ENCODE peak calls at places on chromosomes 2 and 18, in four cellular contexts. K, H, D and L are unnamed samples.
A peak's percentile ranks its signal among the peaks of the same experiment; 100 is the strongest.

GRCh38 chr2:37766087-37766486 is 94.6 kb upstream of the CDC42EP3 start:
- DNase-seq in K (no peak), D (no peak), H (no peak), L (peak; percentile 73)

GRCh38 chr18:36658611-36659010 is 170.2 kb downstream of the TPGS2 start:
- DNase-seq in H (no peak), K (no peak), D (no peak), L (peak; percentile 18)

GRCh38 chr2:62603154-62603712 is 97.2 kb upstream of the TMEM17 start:
- DNase-seq in D (no peak), H (no peak), K (no peak), L (no peak)

GRCh38 chr2:44926957-44927356 is 14.5 kb upstream of the SIX3 start:
- DNase-seq in D (no peak), K (no peak), H (no peak), L (peak; percentile 37)

GRCh38 chr2:85011747-85012146 is 40.8 kb downstream of the KCMF1 start:
- DNase-seq in H (no peak), K (no peak), D (peak; percentile 59), L (peak; percentile 73)

GRCh38 chr2:8527031-8527430 is 154.8 kb upstream of the ID2 start:
- DNase-seq in D (no peak), K (no peak), H (no peak), L (no peak)

GRCh38 chr2:11466307-11467125 is 555 bp upstream of the E2F6 start:
- DNase-seq in K (no peak), H (no peak), D (no peak), L (no peak)

GRCh38 chr2:111236027-111236426 is 115.3 kb downstream of the BCL2L11 start:
- DNase-seq in D (no peak), K (no peak), H (no peak), L (no peak)

GRCh38 chr2:182240862-182241371 is 185.9 kb downstream of the PDE1A start:
- DNase-seq in D (no peak), H (no peak), K (peak; percentile 27), L (peak; percentile 66)

GRCh38 chr2:239035361-239035814 is 187.5 kb downstream of the TWIST2 start:
- DNase-seq in K (no peak), D (peak; percentile 96), H (peak; percentile 41), L (peak; percentile 24)

GRCh38 chr18:50301074-50301473 is 13.6 kb upstream of the CXXC1 start:
- DNase-seq in D (no peak), K (no peak), H (no peak), L (no peak)

GRCh38 chr2:148524519-148524919 is 120.0 kb upstream of the EPC2 start:
- DNase-seq in H (no peak), D (no peak), K (no peak), L (no peak)

GRCh38 chr18:76932026-76932819 is 109.9 kb downstream of the ZNF236 start:
- DNase-seq in K (peak; percentile 92), D (no peak), H (no peak), L (no peak)

GRCh38 chr2:120520929-120521912 is 175.3 kb downstream of the INHBB start:
- DNase-seq in K (peak; percentile 26), H (peak; percentile 39), D (peak; percentile 89), L (peak; percentile 65)

GRCh38 chr2:6846967-6847695 is 18.6 kb downstream of the CMPK2 start:
- DNase-seq in H (no peak), K (no peak), D (no peak), L (no peak)

GRCh38 chr2:43491070-43491639 is 104.7 kb downstream of the THADA start:
- DNase-seq in H (no peak), K (no peak), D (no peak), L (no peak)

GRCh38 chr18:59303656-59304055 is 14.8 kb downstream of the CPLX4 start:
- DNase-seq in H (no peak), D (no peak), K (no peak), L (no peak)

GRCh38 chr2:166060191-166060590 is 67.6 kb downstream of the SCN1A start:
- DNase-seq in H (no peak), D (no peak), K (peak; percentile 22), L (no peak)

GRCh38 chr2:43193996-43194869 is 32.2 kb downstream of the ZFP36L2 start:
- DNase-seq in K (no peak), H (no peak), D (no peak), L (peak; percentile 48)

GRCh38 chr2:186629245-186629996 is 39.6 kb downstream of the ITGAV start:
- DNase-seq in H (no peak), D (no peak), K (peak; percentile 7), L (no peak)

GRCh38 chr2:189076572-189076971 is 102.4 kb downstream of the COL3A1 start:
- DNase-seq in K (peak; percentile 49), H (no peak), D (no peak), L (no peak)

GRCh38 chr18:7164610-7165009 is 47.0 kb upstream of the LAMA1 start:
- DNase-seq in H (no peak), D (peak; percentile 40), K (peak; percentile 15), L (no peak)

GRCh38 chr2:74571058-74571457 is 16.5 kb downstream of the DOK1 start:
- DNase-seq in H (no peak), D (no peak), K (no peak), L (no peak)

GRCh38 chr2:177298191-177298590 is 33.7 kb upstream of the NFE2L2 start:
- DNase-seq in K (no peak), H (no peak), D (no peak), L (no peak)

GRCh38 chr18:21056545-21056944 is 55.1 kb downstream of the ROCK1 start:
- DNase-seq in K (no peak), D (no peak), H (no peak), L (no peak)

GRCh38 chr2:132814651-132815050 is 144.6 kb upstream of the LYPD1 start:
- DNase-seq in H (no peak), D (no peak), K (no peak), L (no peak)

GRCh38 chr2:70767094-70767698 is 804 bp downstream of the ADD2 start:
- DNase-seq in K (no peak), D (peak; percentile 80), H (no peak), L (peak; percentile 75)

GRCh38 chr2:110866496-110866895 is 134.1 kb downstream of the ACOXL start:
- DNase-seq in D (no peak), K (no peak), H (no peak), L (no peak)

GRCh38 chr2:191601060-191601459 is 76.9 kb upstream of the NABP1 start:
- DNase-seq in D (no peak), H (no peak), K (no peak), L (no peak)

GRCh38 chr2:25009954-25010353 is 31.9 kb upstream of the EFR3B start:
- DNase-seq in H (no peak), D (no peak), K (no peak), L (no peak)

GRCh38 chr2:230394301-230394700 is 21.7 kb upstream of the SP100 start:
- DNase-seq in D (no peak), H (no peak), K (no peak), L (no peak)

GRCh38 chr2:17166506-17166905 is 351.7 kb downstream of the RAD51AP2 start:
- DNase-seq in K (peak; percentile 4), D (no peak), H (no peak), L (no peak)

GRCh38 chr2:231709981-231710750 is 1.8 kb downstream of the PTMA start:
- DNase-seq in H (peak; percentile 81), K (peak; percentile 80), D (peak; percentile 84), L (peak; percentile 87)
- H2BK15ac ChIP-seq in H (no peak overlapping the region), K (no peak overlapping the region), D (no peak overlapping the region), L (no peak overlapping the region)

DNA sequence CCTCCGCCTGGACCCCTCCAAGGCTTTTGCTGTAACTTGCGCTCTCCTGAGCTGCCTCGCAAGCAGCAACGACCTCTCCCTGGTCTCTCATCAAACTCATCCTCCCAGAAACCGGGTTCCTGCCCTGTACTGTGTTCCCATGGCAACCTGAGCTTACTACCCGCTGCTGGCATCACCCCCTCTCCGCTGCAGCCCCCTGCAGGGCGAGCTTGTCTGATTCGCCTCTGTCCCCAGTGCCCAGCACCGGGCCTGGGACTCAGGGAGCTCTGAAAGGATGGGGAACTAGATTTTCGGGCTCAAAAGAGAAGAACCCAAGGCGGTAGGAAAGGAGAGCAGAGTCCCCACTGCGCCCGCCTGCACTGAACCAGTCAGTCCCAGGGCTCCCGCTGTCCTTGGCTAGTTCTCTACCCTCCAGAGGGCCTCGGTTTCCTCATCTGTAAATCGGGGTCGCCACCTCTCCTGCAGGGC is 452 bp downstream of the HS1BP3 start:
- DNase-seq in K (peak; percentile 38), D (no peak), H (no peak), L (peak; percentile 57)
- H2BK15ac ChIP-seq in K (no peak overlapping the region), D (no peak overlapping the region), H (peak overlapping the region; percentile 82), L (no peak overlapping the region)

DNA sequence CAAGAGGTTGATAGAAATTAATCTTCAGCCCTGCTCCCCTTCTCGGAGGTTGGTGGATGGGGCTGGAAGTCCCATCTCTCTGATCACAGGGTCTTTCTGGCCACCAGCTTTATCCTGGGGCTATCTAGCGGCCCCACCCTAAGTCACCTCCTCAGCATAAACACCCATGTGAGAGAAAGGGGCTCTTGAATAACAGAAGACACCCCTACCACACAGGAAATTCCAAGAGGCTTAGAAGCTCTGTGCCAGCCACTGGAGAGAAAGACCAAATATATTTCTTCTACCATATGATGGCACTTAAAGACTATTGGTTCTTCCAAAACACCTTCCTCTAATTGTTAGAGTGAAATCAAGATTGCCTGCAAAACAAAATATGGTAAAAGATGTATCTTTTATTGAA is 219.7 kb downstream of the VAPA start:
- DNase-seq in K (no peak), D (no peak), H (no peak), L (no peak)
- H2BK15ac ChIP-seq in K (no peak overlapping the region), D (no peak overlapping the region), H (no peak overlapping the region), L (no peak overlapping the region)

GRCh38 chr2:69012310-69013122 is 463 bp upstream of the ANTXR1 start:
- DNase-seq in H (peak; percentile 38), K (peak; percentile 76), D (peak; percentile 64), L (peak; percentile 55)

GRCh38 chr2:69017080-69017479 is 4.1 kb downstream of the ANTXR1 start:
- DNase-seq in K (peak; percentile 70), H (no peak), D (no peak), L (peak; percentile 53)

GRCh38 chr2:69011611-69012157 is 1.3 kb upstream of the ANTXR1 start:
- DNase-seq in H (no peak), D (no peak), K (no peak), L (peak; percentile 44)

GRCh38 chr2:69013123-69013836 is at the start of gene ANTXR1:
- DNase-seq in K (peak; percentile 78), H (peak; percentile 70), D (peak; percentile 84), L (peak; percentile 90)

GRCh38 chr2:69013837-69014796 is 1.1 kb downstream of the ANTXR1 start:
- DNase-seq in H (no peak), K (peak; percentile 54), D (no peak), L (peak; percentile 56)
- H2BK15ac ChIP-seq in H (no peak overlapping the region), K (no peak overlapping the region), D (peak overlapping the region; percentile 85), L (no peak overlapping the region)

DNA sequence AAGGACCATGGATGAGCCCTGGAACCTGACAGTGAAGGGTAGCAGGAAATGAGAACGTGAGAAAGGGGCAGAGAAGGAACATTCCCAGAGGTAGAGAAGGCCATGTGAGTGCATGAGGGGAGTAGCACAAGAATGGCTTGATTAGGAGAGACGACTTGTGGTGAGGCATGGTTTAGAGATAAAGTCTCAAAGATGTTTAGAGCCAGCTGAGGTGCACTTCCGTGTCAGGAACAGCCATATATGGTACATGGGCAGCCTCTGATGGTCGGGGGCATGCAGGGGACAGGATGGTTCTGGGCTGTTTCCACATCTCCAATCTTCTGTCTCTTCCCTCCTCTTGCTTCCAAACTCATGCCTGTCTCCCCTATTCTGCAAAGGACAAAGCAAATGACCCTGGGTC is 28.8 kb upstream of the EFEMP1 start:
- DNase-seq in K (no peak), H (no peak), D (no peak), L (no peak)
- H2BK15ac ChIP-seq in K (no peak overlapping the region), H (no peak overlapping the region), D (no peak overlapping the region), L (no peak overlapping the region)